ENCODE peak calls at places on chromosomes 4 and X, in four cellular contexts. B, J, I and H are unnamed samples.

GRCh38 chr4:15989431-15989830 is 26.5 kb upstream of the FGFBP2 start:
- DNase-seq in J (peak), I (no peak), B (no peak), H (no peak)

GRCh38 chr4:122673252-122673651 is 52.4 kb upstream of the IL21 start:
- DNase-seq in B (peak), J (peak), I (peak), H (no peak)

GRCh38 chr4:26368685-26369084 is 47.9 kb downstream of the RBPJ start:
- DNase-seq in J (no peak), B (no peak), I (no peak), H (no peak)

GRCh38 chr4:113398441-113399143 is 349.1 kb downstream of the ANK2 start:
- DNase-seq in I (peak), J (no peak), B (no peak), H (no peak)

GRCh38 chrX:8869812-8870211 is 68.6 kb upstream of the FAM9A start:
- DNase-seq in I (no peak), J (peak), B (no peak), H (no peak)

GRCh38 chr4:39732728-39733127 is 34.8 kb downstream of the UBE2K start:
- DNase-seq in J (peak), I (no peak), B (no peak), H (no peak)

GRCh38 chr4:107034982-107035710 is 967 bp downstream of the DKK2 start:
- DNase-seq in J (peak), B (peak), I (no peak), H (peak)

GRCh38 chr4:88841635-88842034 is 144.0 kb upstream of the NAP1L5 start:
- DNase-seq in J (peak), B (no peak), I (no peak), H (no peak)

GRCh38 chrX:4830880-4831557 is 1117.6 kb upstream of the PRKX start:
- DNase-seq in I (peak), J (no peak), B (peak), H (no peak)

GRCh38 chrX:33415454-33415853 is 204.1 kb upstream of the DMD start:
- DNase-seq in J (no peak), I (no peak), B (peak), H (no peak)

GRCh38 chr4:33715996-33716395 is 2528.3 kb downstream of the ARAP2 start:
- DNase-seq in I (no peak), B (no peak), J (peak), H (no peak)

GRCh38 chr4:149923736-149924135 is 108.1 kb upstream of the IQCM start:
- DNase-seq in I (no peak), B (no peak), J (no peak), H (no peak)

GRCh38 chr4:26051278-26051677 is 137.3 kb downstream of the SMIM20 start:
- DNase-seq in J (no peak), B (no peak), I (no peak), H (no peak)

GRCh38 chr4:68476191-68476590 is 28.9 kb downstream of the TMPRSS11E start:
- DNase-seq in J (peak), B (no peak), I (no peak), H (no peak)

GRCh38 chr4:18934197-18934596 is 912.6 kb upstream of the LCORL start:
- DNase-seq in I (no peak), B (no peak), J (peak), H (no peak)

GRCh38 chr4:8191136-8191747 is 7.8 kb upstream of the SH3TC1 start:
- DNase-seq in J (no peak), B (no peak), I (peak), H (peak)

GRCh38 chr4:4415107-4415805 is 28.4 kb downstream of the NSG1 start:
- DNase-seq in I (no peak), J (no peak), B (no peak), H (no peak)

GRCh38 chrX:12439396-12439795 is 301.1 kb downstream of the FRMPD4 start:
- DNase-seq in J (no peak), B (no peak), I (no peak), H (peak)

DNA sequence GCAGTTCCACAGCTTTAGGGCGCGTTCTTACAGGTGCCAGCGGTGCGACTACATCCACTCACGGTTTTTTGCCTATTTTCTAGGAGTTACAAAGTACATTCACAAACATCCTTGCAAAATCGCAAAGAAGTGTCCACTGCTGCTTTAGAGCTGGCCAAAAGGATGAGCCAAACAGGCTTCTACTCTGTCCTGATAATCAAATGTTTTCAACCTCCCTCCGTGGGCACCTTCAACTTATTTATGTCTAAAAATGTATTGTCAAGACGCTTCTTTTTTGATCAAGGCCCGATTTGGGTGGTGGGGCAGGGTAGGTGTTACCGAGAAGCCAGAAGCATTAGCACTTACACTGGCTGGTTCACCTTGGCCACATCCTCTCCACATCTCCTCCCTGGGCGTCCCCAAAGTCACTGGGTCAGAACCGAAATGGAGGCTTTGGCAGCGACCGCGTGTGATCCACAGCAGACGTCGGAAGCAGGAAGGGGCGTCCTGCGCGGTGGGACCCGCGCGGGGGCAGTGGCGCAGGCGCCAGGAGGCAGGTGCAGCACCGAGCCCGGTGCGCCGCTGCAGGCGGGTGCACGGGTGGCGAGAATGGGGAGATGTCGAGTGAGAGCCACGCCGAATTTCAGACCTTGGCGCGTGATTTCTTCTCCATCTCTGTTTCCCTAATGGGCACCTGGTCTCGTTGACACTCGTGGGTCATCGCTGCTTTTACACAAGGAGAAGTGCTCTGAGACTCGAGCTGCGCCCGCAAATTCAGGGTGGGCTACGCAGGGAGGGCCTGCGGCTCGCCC is 16.9 kb downstream of the NKX3-2 start:
- DNase-seq in I (no peak), J (no peak), B (no peak), H (no peak)
- TF ChIP-seq EZH2 in I (no peak), J (peak), B (no peak), H (peak)

DNA sequence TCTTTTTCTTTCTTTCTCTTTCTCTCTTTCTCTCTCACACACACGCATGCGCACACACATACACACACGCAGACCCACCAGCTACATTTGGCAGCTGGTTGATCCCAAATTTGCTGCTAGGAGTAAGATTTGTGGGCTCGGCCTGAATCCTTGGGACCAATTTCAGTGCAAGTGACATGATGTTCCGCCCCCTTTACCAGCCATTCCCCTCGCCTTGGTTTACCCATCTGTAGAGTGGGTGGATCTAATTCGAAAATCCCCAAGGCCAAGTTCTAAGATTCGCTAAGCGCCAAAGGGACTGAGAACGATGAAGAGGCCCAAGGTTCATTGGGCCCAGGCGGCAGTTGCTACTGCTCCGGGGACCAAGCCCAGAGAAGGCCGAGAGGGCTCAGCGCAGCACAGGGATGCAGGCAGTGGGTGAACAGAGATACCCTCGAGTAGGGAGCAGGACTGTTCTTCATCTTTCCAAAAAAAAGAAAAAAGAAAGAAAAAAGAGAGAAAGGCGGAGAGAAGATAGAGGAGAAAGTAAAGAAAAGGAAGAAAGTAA is 5.8 kb downstream of the NKX3-2 start:
- DNase-seq in I (no peak), J (no peak), B (no peak), H (no peak)
- TF ChIP-seq EZH2 in I (no peak), J (no peak), B (no peak), H (peak)

GRCh38 chrX:105823092-105823454 is 734 bp downstream of the NRK start:
- DNase-seq in B (no peak), I (no peak), J (no peak), H (no peak)
- TF ChIP-seq EZH2 in B (no peak), I (no peak), J (no peak), H (no peak)

GRCh38 chr4:173521474-173522159 is 8.4 kb downstream of the HAND2 start:
- DNase-seq in I (no peak), B (no peak), J (no peak), H (no peak)
- TF ChIP-seq EZH2 in I (no peak), B (peak), J (no peak), H (peak)

GRCh38 chr4:48986654-48987164 is 634 bp downstream of the CWH43 start:
- DNase-seq in J (no peak), B (no peak), I (no peak), H (no peak)
- TF ChIP-seq EZH2 in J (no peak), B (no peak), I (no peak), H (no peak)